ENCODE peak calls at places on chromosomes 1 and 21, in four cellular contexts. C, X, A and E are unnamed samples.

GRCh38 chr1:117610036-117610435 is 4.2 kb downstream of the TENT5C start:
- DNase-seq in C (no peak), X (no peak), A (no peak), E (no peak)

GRCh38 chr1:178928985-178929384 is 58.1 kb upstream of the ANGPTL1 start:
- DNase-seq in C (no peak), X (no peak), A (peak; percentile 62), E (no peak)

GRCh38 chr1:240515505-240515904 is 96.5 kb downstream of the GREM2 start:
- DNase-seq in C (peak; percentile 27), X (peak; percentile 57), A (no peak), E (no peak)

GRCh38 chr1:12447849-12448312 is 170.1 kb downstream of the DHRS3 start:
- DNase-seq in C (no peak), X (peak; percentile 71), A (no peak), E (no peak)

GRCh38 chr1:93703649-93704048 is 22.0 kb upstream of the BCAR3 start:
- DNase-seq in C (peak; percentile 83), X (peak; percentile 59), A (no peak), E (peak; percentile 55)

GRCh38 chr1:6423321-6423999 is 1.1 kb upstream of the ESPN start:
- DNase-seq in C (peak; percentile 98), X (peak; percentile 74), A (peak; percentile 78), E (peak; percentile 83)

GRCh38 chr21:34198232-34199120 is 125.1 kb downstream of the MRPS6 start:
- DNase-seq in C (no peak), X (no peak), A (no peak), E (no peak)

GRCh38 chr1:198068280-198068679 is 88.5 kb upstream of the NEK7 start:
- DNase-seq in C (no peak), X (no peak), A (no peak), E (no peak)

GRCh38 chr1:3050603-3051002 is 18.4 kb upstream of the PRDM16 start:
- DNase-seq in C (no peak), X (no peak), A (no peak), E (no peak)

GRCh38 chr1:205535866-205536758 is 31.6 kb downstream of the CDK18 start:
- DNase-seq in C (no peak), X (no peak), A (no peak), E (no peak)

GRCh38 chr1:201774224-201774982 is 54.6 kb upstream of the IPO9 start:
- DNase-seq in C (no peak), X (peak; percentile 89), A (no peak), E (no peak)

GRCh38 chr1:156961709-156962108 is 41.3 kb downstream of the LRRC71 start:
- DNase-seq in C (peak; percentile 44), X (peak; percentile 19), A (peak; percentile 16), E (no peak)

GRCh38 chr1:155650231-155650757 is 38.3 kb downstream of the YY1AP1 start:
- DNase-seq in C (no peak), X (no peak), A (no peak), E (no peak)

GRCh38 chr1:10635992-10636391 is 160.5 kb downstream of the CASZ1 start:
- DNase-seq in C (no peak), X (no peak), A (no peak), E (no peak)

GRCh38 chr1:89809556-89809955 is 11.3 kb upstream of the LRRC8D start:
- DNase-seq in C (no peak), X (peak; percentile 68), A (no peak), E (no peak)

GRCh38 chr1:92619466-92620189 is 132.9 kb upstream of the GFI1 start:
- DNase-seq in C (no peak), X (no peak), A (no peak), E (no peak)

GRCh38 chr21:32728455-32729237 is 833 bp upstream of the SYNJ1 start:
- DNase-seq in C (no peak), X (no peak), A (no peak), E (no peak)

GRCh38 chr1:156445789-156446263 is 54.7 kb downstream of the MEF2D start:
- DNase-seq in C (peak; percentile 96), X (peak; percentile 87), A (peak; percentile 89), E (peak; percentile 89)

GRCh38 chr1:227541796-227542152 is 21.6 kb upstream of the ZNF678 start:
- DNase-seq in C (no peak), X (no peak), A (no peak), E (no peak)

GRCh38 chr1:2271841-2272655 is 43.9 kb downstream of the SKI start:
- DNase-seq in C (no peak), X (no peak), A (peak; percentile 90), E (no peak)

GRCh38 chr1:77143529-77144121 is 75.6 kb downstream of the PIGK start:
- DNase-seq in C (peak; percentile 54), X (peak; percentile 43), A (no peak), E (peak; percentile 13)

GRCh38 chr1:3890389-3891328 is 9.4 kb downstream of the C1orf174 start:
- DNase-seq in C (no peak), X (no peak), A (no peak), E (no peak)

GRCh38 chr1:231157311-231157710 is 4.5 kb upstream of the TRIM67 start:
- DNase-seq in C (no peak), X (no peak), A (no peak), E (no peak)

GRCh38 chr1:181166377-181167196 is 78.1 kb downstream of the IER5 start:
- DNase-seq in C (peak; percentile 80), X (peak; percentile 87), A (peak; percentile 88), E (peak; percentile 86)

GRCh38 chr1:20361805-20362381 is 71.2 kb downstream of the VWA5B1 start:
- DNase-seq in C (peak; percentile 75), X (peak; percentile 75), A (peak; percentile 83), E (peak; percentile 71)

DNA sequence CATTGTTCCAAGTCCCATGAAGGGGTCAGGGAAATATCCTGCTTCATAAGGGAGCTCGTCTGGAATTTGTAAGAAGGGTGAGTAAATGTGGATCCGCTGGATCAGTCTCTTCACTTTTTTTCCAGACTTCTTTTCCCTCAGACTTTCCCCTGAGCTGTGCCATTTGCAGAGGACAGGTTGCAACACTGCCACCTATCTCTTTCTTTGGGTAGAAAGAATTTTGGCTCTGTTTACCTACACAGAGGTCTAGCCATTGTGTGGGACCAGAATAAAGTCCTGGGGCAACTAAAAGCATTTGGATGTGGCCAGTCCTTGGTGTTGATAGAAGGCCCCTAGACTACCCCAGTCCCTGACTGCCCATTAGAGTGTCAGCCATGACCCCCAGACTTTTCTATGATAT is 1146.7 kb upstream of the PRMT6 start:
- DNase-seq in C (peak; percentile 7), X (no peak), A (peak; percentile 12), E (no peak)
- H3K4me3 ChIP-seq in C (no peak overlapping the region), X (no peak overlapping the region), A (no peak overlapping the region), E (no peak overlapping the region)

GRCh38 chr21:45769239-45769758 is 125.8 kb downstream of the PCBP3 start:
- DNase-seq in C (no peak), X (no peak), A (no peak), E (no peak)

GRCh38 chr21:45768741-45769049 is 125.2 kb downstream of the PCBP3 start:
- DNase-seq in C (peak; percentile 22), X (no peak), A (peak; percentile 16), E (no peak)

GRCh38 chr21:45766501-45766900 is 123.0 kb downstream of the PCBP3 start:
- DNase-seq in C (no peak), X (no peak), A (no peak), E (no peak)

GRCh38 chr21:45767071-45768006 is 123.8 kb downstream of the PCBP3 start:
- DNase-seq in C (peak; percentile 19), X (peak; percentile 30), A (no peak), E (no peak)

GRCh38 chr21:45768011-45768740 is 124.7 kb downstream of the PCBP3 start:
- DNase-seq in C (no peak), X (peak; percentile 45), A (no peak), E (no peak)
- H3K4me2 ChIP-seq in C (no peak overlapping the region), X (no peak overlapping the region), A (no peak overlapping the region), E (no peak overlapping the region)

GRCh38 chr1:33339413-33339812 is 18.5 kb upstream of the A3GALT2 start:
- DNase-seq in C (no peak), X (peak; percentile 39), A (peak; percentile 59), E (no peak)
- TF ChIP-seq EZH2phosphoT487 in C (no peak), X (no peak), A (no peak), E (no peak)

DNA sequence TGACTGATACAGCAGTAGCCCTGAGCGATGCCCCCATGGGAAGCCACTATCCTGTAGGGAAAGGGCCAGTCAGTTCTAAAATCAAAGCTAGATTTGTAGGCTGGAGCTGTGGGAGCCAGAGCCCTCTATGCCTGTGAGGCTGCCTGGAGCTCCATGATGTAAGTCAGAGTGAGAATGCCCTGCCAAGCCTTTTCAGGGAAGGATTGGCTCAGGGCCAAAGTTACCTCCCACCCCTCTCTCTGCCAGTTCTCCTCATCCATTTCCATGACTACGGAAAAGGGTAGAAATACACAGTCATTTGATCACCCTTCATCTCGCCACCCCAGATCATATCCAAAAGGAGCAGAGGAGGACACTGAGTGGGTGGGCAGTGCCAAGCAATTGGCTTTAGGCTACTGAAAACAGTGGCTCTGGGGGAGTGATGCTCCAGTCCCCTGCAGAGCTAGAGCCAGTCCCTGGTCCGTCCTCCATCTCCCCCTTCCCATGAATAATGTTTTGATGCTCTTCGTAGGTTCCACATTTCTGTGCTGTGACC is 59.5 kb upstream of the KCNA3 start:
- DNase-seq in C (no peak), X (no peak), A (no peak), E (no peak)
- H3K4me3 ChIP-seq in C (no peak overlapping the region), X (no peak overlapping the region), A (no peak overlapping the region), E (no peak overlapping the region)

DNA sequence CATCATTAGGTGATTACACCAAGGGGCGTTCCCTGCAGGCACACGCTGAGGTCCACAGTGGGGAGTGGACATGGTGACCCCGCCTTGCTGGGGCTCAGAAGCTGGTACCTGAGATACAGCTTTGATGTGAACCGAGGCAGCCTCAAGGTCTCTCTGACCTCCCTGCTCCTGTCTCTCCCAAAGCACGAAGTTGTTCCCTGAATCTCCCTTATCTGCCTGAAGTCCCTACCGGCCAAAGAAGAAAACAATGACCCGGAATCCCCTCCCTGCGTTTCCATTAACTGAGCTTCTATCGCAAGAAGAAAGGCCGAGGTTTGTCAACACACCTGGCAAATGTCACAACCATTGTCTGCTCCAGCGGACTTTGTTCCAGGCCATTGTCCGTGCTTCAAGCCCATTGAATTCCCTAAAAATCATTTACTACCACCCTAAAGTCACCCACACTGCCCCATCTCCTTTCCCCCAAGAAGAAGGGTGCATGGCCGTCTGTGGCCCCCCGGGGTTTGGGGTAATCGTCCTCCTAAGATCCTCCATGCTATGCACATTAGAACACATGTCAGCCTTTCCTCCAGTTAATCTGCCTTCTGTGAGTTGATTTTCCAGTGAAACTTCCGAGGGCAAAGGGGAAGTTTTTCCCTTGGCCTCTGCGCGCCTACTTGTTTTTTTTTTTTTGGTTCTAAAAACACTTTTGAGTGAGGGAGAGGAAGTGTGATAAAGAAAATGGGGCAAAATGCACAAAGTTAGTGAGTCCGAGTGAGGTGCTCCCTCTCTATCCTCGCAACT is 48.1 kb upstream of the COL18A1 start:
- DNase-seq in C (no peak), X (no peak), A (peak; percentile 68), E (peak; percentile 46)
- H3K4me2 ChIP-seq in C (no peak overlapping the region), X (no peak overlapping the region), A (peak overlapping the region; percentile 53), E (peak overlapping the region; percentile 32)